ENCODE peak calls at places on chromosomes 1 and 21, in eight cellular contexts. H is activated CD4-positive, alpha-beta T cell treated with anti-CD3 and anti-CD28 coated beads, Interleukin-2, amount 50 U/mL, for 1 hour; Z is stimulated activated CD8-positive, alpha-beta memory T cell treated with anti-CD3 and anti-CD28 coated beads, Interleukin-4, amount 100 ng/mL, for 1 hour; P is epithelial cell of esophagus; G is CD8-positive, alpha-beta memory T cell; K is iris pigment epithelial cell; J is DMS 273 treated with DMSO at 0.1 percent for 48 hours; Y is endothelial cell. C is an unnamed sample.

GRCh38 chr21:24025101-24025500 is 1582.2 kb downstream of the MRPL39 start:
- DNase-seq in H (no peak), Z (no peak), P (no peak), G (no peak), K (no peak), J (no peak), Y (no peak), C (no peak)

GRCh38 chr1:196407358-196408041 is 200.7 kb downstream of the KCNT2 start:
- DNase-seq in H (no peak), Z (no peak), P (no peak), G (no peak), K (peak), J (no peak), Y (no peak), C (peak)

GRCh38 chr1:173580081-173580480 is 22.8 kb downstream of the SLC9C2 start:
- DNase-seq in H (no peak), Z (no peak), P (peak), G (no peak), K (no peak), J (no peak), Y (no peak), C (no peak)

GRCh38 chr1:177384461-177384860 is 213.7 kb downstream of the BRINP2 start:
- DNase-seq in H (no peak), Z (no peak), P (peak), G (no peak), K (peak), J (no peak), Y (no peak), C (no peak)

GRCh38 chr21:46005081-46005480 is 23.5 kb downstream of the COL6A1 start:
- DNase-seq in H (no peak), Z (no peak), P (no peak), G (no peak), K (no peak), J (no peak), Y (no peak), C (no peak)

GRCh38 chr1:207134550-207134949 is 30.5 kb downstream of the C4BPA start:
- DNase-seq in H (no peak), Z (no peak), P (no peak), G (no peak), K (no peak), J (no peak), Y (no peak), C (no peak)

GRCh38 chr1:57637155-57637554 is 213.3 kb upstream of the DAB1 start:
- DNase-seq in H (no peak), Z (no peak), P (peak), G (no peak), K (no peak), J (no peak), Y (no peak), C (peak)

GRCh38 chr1:212566522-212567479 is 41.8 kb upstream of the ATF3 start:
- DNase-seq in H (peak), Z (no peak), P (peak), G (peak), K (peak), J (peak), Y (no peak), C (peak)

GRCh38 chr1:244957525-244957924 is 93.2 kb upstream of the HNRNPU start:
- DNase-seq in H (no peak), Z (no peak), P (no peak), G (no peak), K (no peak), J (no peak), Y (no peak), C (no peak)